ENCODE peak calls at places on chromosomes 12 and 14, in six cellular contexts. S is neural crest cell, T is kidney epithelial cell, F is body of pancreas, I is adrenal gland, G is AG10803. E is an unnamed sample.

GRCh38 chr14:71812693-71813092 is 119.5 kb upstream of the RGS6 start:
- DNase-seq in S (no peak), T (no peak), F (no peak), I (no peak), G (no peak), E (no peak)

GRCh38 chr14:73714656-73715081 is 485 bp upstream of the PNMA1 start:
- DNase-seq in S (no peak), T (no peak), F (no peak), I (no peak), G (no peak), E (no peak)

GRCh38 chr12:90290980-90291975 is 582.6 kb upstream of the ATP2B1 start:
- DNase-seq in S (no peak), T (no peak), F (no peak), I (no peak), G (peak), E (no peak)

GRCh38 chr12:30725739-30726138 is 29.0 kb downstream of the CAPRIN2 start:
- DNase-seq in S (no peak), T (peak), F (no peak), I (no peak), G (peak), E (no peak)

GRCh38 chr12:114368685-114369084 is 37.3 kb downstream of the TBX5 start:
- DNase-seq in S (no peak), T (no peak), F (no peak), I (no peak), G (peak), E (no peak)

GRCh38 chr12:21881950-21882349 is 59.3 kb downstream of the ABCC9 start:
- DNase-seq in S (no peak), T (no peak), F (no peak), I (no peak), G (no peak), E (no peak)

GRCh38 chr12:54041097-54041690 is 8.3 kb downstream of the HOXC5 start:
- DNase-seq in S (no peak), T (no peak), F (no peak), I (no peak), G (no peak), E (no peak)

GRCh38 chr12:14185441-14186192 is 179.9 kb upstream of the ATF7IP start:
- DNase-seq in S (peak), T (no peak), F (peak), I (peak), G (peak), E (peak)

GRCh38 chr14:97707603-97708002 is 910.4 kb downstream of the VRK1 start:
- DNase-seq in S (no peak), T (no peak), F (no peak), I (no peak), G (no peak), E (no peak)

GRCh38 chr12:26425587-26426260 is 230.4 kb downstream of the SSPN start:
- DNase-seq in S (no peak), T (no peak), F (no peak), I (no peak), G (no peak), E (no peak)

GRCh38 chr12:16112626-16113560 is 164.6 kb downstream of the SLC15A5 start:
- DNase-seq in S (no peak), T (no peak), F (no peak), I (no peak), G (peak), E (peak)

GRCh38 chr14:44979740-44980346 is 17.9 kb downstream of the TOGARAM1 start:
- DNase-seq in S (no peak), T (no peak), F (peak), I (peak), G (no peak), E (no peak)

GRCh38 chr12:92558806-92559205 is 144.0 kb upstream of the PLEKHG7 start:
- DNase-seq in S (no peak), T (no peak), F (no peak), I (no peak), G (no peak), E (no peak)

GRCh38 chr12:19010087-19010486 is 119.4 kb upstream of the PLEKHA5 start:
- DNase-seq in S (no peak), T (no peak), F (no peak), I (no peak), G (no peak), E (no peak)

GRCh38 chr12:76820888-76821482 is 57.1 kb downstream of the ZDHHC17 start:
- DNase-seq in S (peak), T (no peak), F (peak), I (peak), G (peak), E (peak)

GRCh38 chr14:74658535-74659130 is 46.6 kb upstream of the LTBP2 start:
- DNase-seq in S (no peak), T (no peak), F (no peak), I (no peak), G (peak), E (no peak)

GRCh38 chr12:102948941-102949352 is 8.5 kb upstream of the ASCL1 start:
- DNase-seq in S (peak), T (no peak), F (peak), I (peak), G (peak), E (peak)

GRCh38 chr14:35949933-35950332 is 123.8 kb downstream of the BRMS1L start:
- DNase-seq in S (no peak), T (no peak), F (peak), I (no peak), G (no peak), E (no peak)

GRCh38 chr14:35940291-35940690 is 114.2 kb downstream of the BRMS1L start:
- DNase-seq in S (no peak), T (no peak), F (no peak), I (no peak), G (no peak), E (no peak)

GRCh38 chr14:35944847-35945246 is 118.7 kb downstream of the BRMS1L start:
- DNase-seq in S (no peak), T (no peak), F (no peak), I (no peak), G (no peak), E (peak)
- TF ChIP-seq CTCF in S (peak), T (peak), F (no peak), I (no peak), G (no peak), E (no peak)

GRCh38 chr14:93033039-93033982 is 82.4 kb downstream of the ITPK1 start:
- DNase-seq in S (no peak), T (no peak), F (no peak), I (no peak), G (no peak), E (no peak)
- TF ChIP-seq CTCF in S (no peak), T (no peak), F (no peak), I (no peak), G (no peak), E (no peak)

GRCh38 chr12:57896139-57896436 is 45.3 kb upstream of the ATP23 start:
- DNase-seq in S (no peak), T (no peak), F (no peak), I (no peak), G (peak), E (no peak)
- TF ChIP-seq CTCF in S (no peak), T (peak), F (peak), I (no peak), G (peak), E (no peak)

GRCh38 chr12:49894754-49895153 is 8.9 kb downstream of the FAIM2 start:
- DNase-seq in S (no peak), T (no peak), F (no peak), I (no peak), G (no peak), E (no peak)

GRCh38 chr12:49892732-49893317 is 10.9 kb downstream of the FAIM2 start:
- DNase-seq in S (no peak), T (no peak), F (no peak), I (no peak), G (no peak), E (no peak)

GRCh38 chr12:49893753-49894752 is 9.6 kb downstream of the FAIM2 start:
- DNase-seq in S (no peak), T (peak), F (peak), I (peak), G (no peak), E (no peak)

GRCh38 chr12:49897276-49897675 is 6.4 kb downstream of the FAIM2 start:
- DNase-seq in S (no peak), T (no peak), F (no peak), I (peak), G (no peak), E (no peak)

GRCh38 chr12:49895773-49896172 is 7.9 kb downstream of the FAIM2 start:
- DNase-seq in S (no peak), T (no peak), F (no peak), I (no peak), G (no peak), E (no peak)
- TF ChIP-seq CTCF in S (no peak), T (no peak), F (no peak), I (no peak), G (no peak), E (no peak)

GRCh38 chr14:33401326-33401725 is 462.6 kb downstream of the NPAS3 start:
- DNase-seq in S (no peak), T (no peak), F (no peak), I (no peak), G (no peak), E (no peak)

GRCh38 chr14:33402604-33403003 is 463.9 kb downstream of the NPAS3 start:
- DNase-seq in S (no peak), T (no peak), F (no peak), I (no peak), G (no peak), E (no peak)

GRCh38 chr14:33404964-33405574 is 466.4 kb downstream of the NPAS3 start:
- DNase-seq in S (peak), T (no peak), F (no peak), I (no peak), G (no peak), E (no peak)

GRCh38 chr14:33406766-33407165 is 468.1 kb downstream of the NPAS3 start:
- DNase-seq in S (no peak), T (no peak), F (no peak), I (no peak), G (no peak), E (no peak)

DNA sequence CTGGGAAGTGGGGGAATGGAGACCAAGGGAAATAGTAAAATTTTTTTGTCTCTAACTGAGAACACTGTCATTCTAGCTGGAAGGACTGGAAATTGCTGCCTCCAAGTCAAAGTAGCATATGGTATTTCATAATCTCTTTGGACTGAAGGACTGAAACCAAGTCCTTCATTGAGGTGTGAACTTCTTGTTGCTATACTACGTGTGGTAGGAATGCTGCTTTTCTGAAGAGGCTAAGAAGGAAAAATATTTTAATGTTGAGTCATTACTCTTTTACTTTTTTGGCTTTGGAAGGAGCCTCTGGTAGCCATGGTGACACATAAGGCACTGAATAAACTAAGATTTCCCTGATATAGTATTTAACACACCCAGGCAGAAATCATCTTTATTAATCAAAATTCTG is 465.4 kb downstream of the NPAS3 start:
- DNase-seq in S (no peak), T (peak), F (no peak), I (no peak), G (peak), E (no peak)
- TF ChIP-seq CTCF in S (no peak), T (no peak), F (no peak), I (no peak), G (peak), E (no peak)

E was measured in glutamatergic neuron.